ENCODE peak calls at places on chromosomes 4 and X, in seven cellular contexts. R, Z, O, Q, X, C and D are unnamed samples.

GRCh38 chr4:107760281-107760947 is 40.4 kb upstream of the PAPSS1 start:
- DNase-seq in R (no peak), Z (peak; percentile 2), O (no peak), Q (no peak), X (peak; percentile 23), C (peak; percentile 12), D (no peak)

GRCh38 chrX:153209347-153209746 is 30.3 kb downstream of the MAGEA1 start:
- DNase-seq in R (no peak), Z (no peak), O (no peak), Q (no peak), X (no peak), C (no peak), D (no peak)

GRCh38 chr4:44985152-44985551 is 258.8 kb upstream of the GNPDA2 start:
- DNase-seq in R (no peak), Z (no peak), O (no peak), Q (no peak), X (no peak), C (no peak), D (peak; percentile 11)

GRCh38 chr4:108168672-108169562 is at the start of gene LEF1:
- DNase-seq in R (peak; percentile 51), Z (peak; percentile 63), O (peak; percentile 58), Q (no peak), X (peak; percentile 93), C (peak; percentile 13), D (peak; percentile 78)

GRCh38 chr4:82043081-82043808 is 330.5 kb downstream of the HNRNPD start:
- DNase-seq in R (no peak), Z (no peak), O (no peak), Q (no peak), X (peak; percentile 23), C (no peak), D (no peak)

GRCh38 chrX:28787206-28787605 is 200.0 kb downstream of the IL1RAPL1 start:
- DNase-seq in R (no peak), Z (no peak), O (no peak), Q (no peak), X (no peak), C (no peak), D (no peak)

GRCh38 chrX:105876658-105877057 is 54.3 kb downstream of the NRK start:
- DNase-seq in R (no peak), Z (no peak), O (no peak), Q (no peak), X (peak; percentile 34), C (no peak), D (no peak)

GRCh38 chr4:78661923-78662521 is 110.5 kb downstream of the ANXA3 start:
- DNase-seq in R (no peak), Z (no peak), O (no peak), Q (no peak), X (peak; percentile 13), C (no peak), D (no peak)

GRCh38 chr4:31649878-31650277 is 929.7 kb downstream of the PCDH7 start:
- DNase-seq in R (no peak), Z (no peak), O (no peak), Q (no peak), X (no peak), C (no peak), D (no peak)

GRCh38 chr4:763922-764321 is 58.3 kb downstream of the PCGF3 start:
- DNase-seq in R (peak; percentile 42), Z (no peak), O (no peak), Q (no peak), X (no peak), C (no peak), D (no peak)

GRCh38 chr4:153534792-153535629 is 68.9 kb downstream of the TMEM131L start:
- DNase-seq in R (no peak), Z (no peak), O (no peak), Q (no peak), X (no peak), C (no peak), D (no peak)

GRCh38 chr4:153532636-153533035 is 66.5 kb downstream of the TMEM131L start:
- DNase-seq in R (no peak), Z (no peak), O (no peak), Q (no peak), X (no peak), C (no peak), D (no peak)

GRCh38 chr4:153532227-153532626 is 66.1 kb downstream of the TMEM131L start:
- DNase-seq in R (no peak), Z (peak; percentile 48), O (no peak), Q (no peak), X (no peak), C (no peak), D (no peak)

GRCh38 chr4:153530996-153531375 is 64.8 kb downstream of the TMEM131L start:
- DNase-seq in R (no peak), Z (peak; percentile 31), O (no peak), Q (no peak), X (no peak), C (no peak), D (no peak)

GRCh38 chr4:153533387-153533786 is 67.2 kb downstream of the TMEM131L start:
- DNase-seq in R (no peak), Z (no peak), O (no peak), Q (no peak), X (no peak), C (no peak), D (no peak)
- H3K4me1 ChIP-seq in R (peaks cover 89% of the 10 kb centered on the region), Z (peaks cover 3% of the 10 kb centered on the region), O (peaks cover 97% of the 10 kb centered on the region), Q (peaks cover 36% of the 10 kb centered on the region), X (peaks cover 26% of the 10 kb centered on the region), C (peaks cover 84% of the 10 kb centered on the region), D (peaks cover 55% of the 10 kb centered on the region)

GRCh38 chrX:41245641-41246040 is 88.3 kb upstream of the DDX3X start:
- DNase-seq in R (no peak), Z (no peak), O (no peak), Q (no peak), X (no peak), C (no peak), D (no peak)
- H3K27ac ChIP-seq in R (no peak overlapping the region), Z (no peak overlapping the region), O (no peak overlapping the region), Q (no peak overlapping the region), X (no peak overlapping the region), C (no peak overlapping the region), D (no peak overlapping the region)

DNA sequence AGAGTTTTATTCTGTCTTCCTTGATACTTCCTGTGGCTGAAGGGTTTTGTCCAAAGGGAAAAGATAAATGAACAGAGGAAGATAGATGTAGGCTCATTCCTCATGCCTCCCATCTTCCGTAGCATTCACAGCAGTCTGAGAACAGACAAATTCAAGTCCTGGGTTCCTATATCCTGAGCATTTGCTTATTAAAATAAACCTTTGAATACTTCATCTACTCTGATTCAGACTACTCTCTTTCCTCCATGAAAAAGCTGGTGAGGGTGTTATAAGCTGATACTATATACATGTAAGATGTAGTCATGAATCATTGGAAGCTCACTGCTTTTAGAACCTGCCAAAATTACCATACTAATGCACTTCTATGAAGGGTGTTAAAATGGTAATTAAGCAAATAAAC is 61.2 kb downstream of the GAB1 start:
- DNase-seq in R (no peak), Z (no peak), O (no peak), Q (no peak), X (no peak), C (no peak), D (no peak)
- H3K4me1 ChIP-seq in R (peaks cover 73% of the 10 kb centered on the region), Z (peaks cover 8% of the 10 kb centered on the region), O (no peaks in the 10 kb centered on the region), Q (peaks cover 51% of the 10 kb centered on the region), X (no peaks in the 10 kb centered on the region), C (peaks cover 94% of the 10 kb centered on the region), D (no peaks in the 10 kb centered on the region)

DNA sequence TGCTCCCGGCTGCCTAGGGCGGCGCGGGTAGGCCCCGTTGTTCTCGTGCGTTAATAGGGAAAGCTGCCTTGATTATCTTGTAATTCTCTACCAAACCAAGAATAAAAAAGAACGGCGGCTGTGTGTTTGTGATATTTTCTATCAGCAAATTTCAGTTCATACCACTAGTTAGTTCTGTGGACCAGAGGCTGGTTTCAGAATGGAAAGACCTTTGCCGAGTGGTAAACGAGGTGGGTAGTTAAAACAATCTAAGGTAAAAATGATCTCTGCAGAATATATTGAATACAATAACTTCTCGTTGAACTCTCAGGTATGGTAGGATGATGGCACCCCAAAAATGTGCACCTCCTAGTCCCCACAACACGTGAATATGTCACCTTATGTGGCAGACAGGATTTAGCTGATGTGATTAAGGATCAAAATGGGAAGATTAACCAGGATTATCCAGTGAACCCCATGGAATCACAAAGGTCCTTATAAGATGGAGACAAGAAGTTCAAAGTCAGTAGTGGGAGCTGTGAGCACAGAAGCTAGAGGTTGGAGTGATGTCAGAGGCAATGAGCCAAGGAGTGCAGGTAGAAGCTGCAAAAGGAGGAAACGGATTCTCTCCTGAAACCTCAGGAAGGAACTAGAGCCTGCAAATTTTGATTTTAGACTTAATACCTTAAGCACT is 574 bp upstream of the CFAP97 start:
- DNase-seq in R (no peak), Z (no peak), O (peak; percentile 8), Q (no peak), X (no peak), C (no peak), D (no peak)
- H3K27ac ChIP-seq in R (peak overlapping the region; percentile 99), Z (peak overlapping the region; percentile 84), O (peak overlapping the region; percentile 82), Q (peak overlapping the region; percentile 98), X (no peak overlapping the region), C (peak overlapping the region; percentile 96), D (no peak overlapping the region)

DNA sequence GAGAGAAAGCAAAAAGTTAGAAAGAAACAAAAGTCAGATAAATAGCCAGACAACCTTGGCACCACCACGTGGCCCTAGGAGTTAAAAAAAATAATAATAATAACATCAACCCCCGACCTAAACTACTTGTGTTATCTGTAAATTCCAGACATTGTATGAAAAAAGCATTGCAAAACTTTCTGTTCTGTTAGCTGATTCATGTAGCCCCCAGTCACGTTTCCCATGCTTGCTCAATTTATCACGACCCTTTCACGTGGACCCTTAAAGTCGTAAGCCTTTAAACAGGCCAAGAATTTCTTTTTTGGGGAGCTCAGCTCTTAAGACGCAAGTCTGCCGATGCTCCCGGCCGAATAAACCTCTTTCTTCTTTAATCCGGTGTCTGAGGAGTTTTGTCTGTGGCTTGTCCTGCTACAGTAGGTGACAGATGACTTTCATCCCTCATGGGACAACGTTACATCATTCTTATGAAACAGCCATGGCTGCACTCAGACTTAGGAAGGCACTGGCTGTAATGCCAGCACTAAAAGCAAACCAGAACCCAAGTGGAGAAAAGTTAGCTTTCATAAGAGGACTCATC is 521 bp downstream of the ACOX3 start:
- DNase-seq in R (no peak), Z (no peak), O (no peak), Q (no peak), X (peak; percentile 38), C (no peak), D (peak; percentile 25)
- H3K4me1 ChIP-seq in R (peaks cover 31% of the 10 kb centered on the region), Z (peaks cover 4% of the 10 kb centered on the region), O (peaks cover 63% of the 10 kb centered on the region), Q (peaks cover 56% of the 10 kb centered on the region), X (peaks cover 40% of the 10 kb centered on the region), C (peaks cover 80% of the 10 kb centered on the region), D (peaks cover 5% of the 10 kb centered on the region)

DNA sequence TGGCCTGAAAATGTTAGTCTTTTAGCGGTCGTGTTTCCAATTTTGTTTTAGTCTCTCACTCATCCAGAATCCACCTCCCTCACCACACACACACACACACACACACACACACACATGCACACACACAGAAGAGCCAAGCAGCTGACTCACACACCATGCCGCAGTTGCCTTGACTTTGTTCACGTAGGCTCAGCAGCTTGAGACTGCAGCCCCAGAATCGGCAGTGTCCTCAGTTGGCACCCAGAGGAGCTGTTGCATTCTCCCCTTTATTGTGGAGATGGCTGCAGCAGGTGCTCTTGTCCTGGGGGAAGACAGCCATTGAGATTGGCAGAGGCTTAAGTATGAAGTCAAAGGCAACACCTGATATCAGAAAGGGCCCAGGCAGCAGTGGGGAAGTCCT is 20.9 kb upstream of the XPNPEP2 start:
- DNase-seq in R (no peak), Z (no peak), O (no peak), Q (no peak), X (no peak), C (no peak), D (no peak)
- H3K27ac ChIP-seq in R (peak overlapping the region; percentile 68), Z (no peak overlapping the region), O (no peak overlapping the region), Q (no peak overlapping the region), X (no peak overlapping the region), C (no peak overlapping the region), D (no peak overlapping the region)

GRCh38 chr4:55363618-55364420 is 17.8 kb downstream of the SRD5A3 start:
- DNase-seq in R (no peak), Z (no peak), O (no peak), Q (no peak), X (peak; percentile 26), C (no peak), D (no peak)
- H3K4me1 ChIP-seq in R (peaks cover 9% of the 10 kb centered on the region), Z (peaks cover 5% of the 10 kb centered on the region), O (no peaks in the 10 kb centered on the region), Q (peaks cover 5% of the 10 kb centered on the region), X (peaks cover 40% of the 10 kb centered on the region), C (peaks cover 8% of the 10 kb centered on the region), D (no peaks in the 10 kb centered on the region)